ENCODE peak calls at places on chromosomes 11 and 22, in nine cellular contexts. One of them, this sample, is unnamed.

GRCh38 chr11:115389790-115390189 is 114.4 kb downstream of the CADM1 start:
- DNase-seq in activated naive CD8-positive, alpha-beta T cell treated with anti-CD3 and anti-CD28 coated beads, Interleukin-2, amount 50 U/mL, for 24 hours: no peak
- DNase-seq in GM12892: no peak
- DNase-seq in left ventricle myocardium inferior: no peak
- DNase-seq in occipital lobe: no peak
- DNase-seq in H9: no peak
- DNase-seq in EL: no peak
- DNase-seq in DMS53: no peak
- DNase-seq in activated CD4-positive, alpha-beta T cell treated with anti-CD3 and anti-CD28 coated beads, Interleukin-2, amount 10 ng/mL, durations not matched to agents 7 days and 5 days: no peak
- DNase-seq in this sample: no peak

GRCh38 chr11:60816590-60817157 is 25.2 kb upstream of the CCDC86 start:
- DNase-seq in activated naive CD8-positive, alpha-beta T cell treated with anti-CD3 and anti-CD28 coated beads, Interleukin-2, amount 50 U/mL, for 24 hours: no peak
- DNase-seq in GM12892: no peak
- DNase-seq in left ventricle myocardium inferior: no peak
- DNase-seq in occipital lobe: no peak
- DNase-seq in H9: no peak
- DNase-seq in EL: no peak
- DNase-seq in DMS53: no peak
- DNase-seq in activated CD4-positive, alpha-beta T cell treated with anti-CD3 and anti-CD28 coated beads, Interleukin-2, amount 10 ng/mL, durations not matched to agents 7 days and 5 days: no peak
- DNase-seq in this sample: no peak

GRCh38 chr22:42949159-42949558 is 65.8 kb downstream of the PACSIN2 start:
- DNase-seq in activated naive CD8-positive, alpha-beta T cell treated with anti-CD3 and anti-CD28 coated beads, Interleukin-2, amount 50 U/mL, for 24 hours: no peak
- DNase-seq in GM12892: no peak
- DNase-seq in left ventricle myocardium inferior: no peak
- DNase-seq in occipital lobe: no peak
- DNase-seq in H9: peak; percentile 23
- DNase-seq in EL: peak; percentile 48
- DNase-seq in DMS53: no peak
- DNase-seq in activated CD4-positive, alpha-beta T cell treated with anti-CD3 and anti-CD28 coated beads, Interleukin-2, amount 10 ng/mL, durations not matched to agents 7 days and 5 days: no peak
- DNase-seq in this sample: no peak

GRCh38 chr22:32587449-32587848 is 112.8 kb downstream of the FBXO7 start:
- DNase-seq in activated naive CD8-positive, alpha-beta T cell treated with anti-CD3 and anti-CD28 coated beads, Interleukin-2, amount 50 U/mL, for 24 hours: no peak
- DNase-seq in GM12892: no peak
- DNase-seq in left ventricle myocardium inferior: no peak
- DNase-seq in occipital lobe: no peak
- DNase-seq in H9: no peak
- DNase-seq in EL: no peak
- DNase-seq in DMS53: no peak
- DNase-seq in activated CD4-positive, alpha-beta T cell treated with anti-CD3 and anti-CD28 coated beads, Interleukin-2, amount 10 ng/mL, durations not matched to agents 7 days and 5 days: no peak
- DNase-seq in this sample: no peak

GRCh38 chr22:20857838-20858614 is 585 bp downstream of the PI4KA start:
- DNase-seq in activated naive CD8-positive, alpha-beta T cell treated with anti-CD3 and anti-CD28 coated beads, Interleukin-2, amount 50 U/mL, for 24 hours: peak; percentile 80
- DNase-seq in GM12892: peak; percentile 78
- DNase-seq in left ventricle myocardium inferior: peak; percentile 85
- DNase-seq in occipital lobe: peak; percentile 80
- DNase-seq in H9: peak; percentile 94
- DNase-seq in EL: peak; percentile 87
- DNase-seq in DMS53: peak; percentile 72
- DNase-seq in activated CD4-positive, alpha-beta T cell treated with anti-CD3 and anti-CD28 coated beads, Interleukin-2, amount 10 ng/mL, durations not matched to agents 7 days and 5 days: peak; percentile 88
- DNase-seq in this sample: peak; percentile 92

GRCh38 chr11:86116386-86116726 is 47.5 kb upstream of the PICALM start:
- DNase-seq in activated naive CD8-positive, alpha-beta T cell treated with anti-CD3 and anti-CD28 coated beads, Interleukin-2, amount 50 U/mL, for 24 hours: peak; percentile 34
- DNase-seq in GM12892: peak; percentile 21
- DNase-seq in left ventricle myocardium inferior: no peak
- DNase-seq in occipital lobe: no peak
- DNase-seq in H9: no peak
- DNase-seq in EL: peak; percentile 87
- DNase-seq in DMS53: peak; percentile 50
- DNase-seq in activated CD4-positive, alpha-beta T cell treated with anti-CD3 and anti-CD28 coated beads, Interleukin-2, amount 10 ng/mL, durations not matched to agents 7 days and 5 days: no peak
- DNase-seq in this sample: no peak

GRCh38 chr22:40233886-40234285 is 56.2 kb downstream of the TNRC6B start:
- DNase-seq in activated naive CD8-positive, alpha-beta T cell treated with anti-CD3 and anti-CD28 coated beads, Interleukin-2, amount 50 U/mL, for 24 hours: no peak
- DNase-seq in GM12892: no peak
- DNase-seq in left ventricle myocardium inferior: no peak
- DNase-seq in occipital lobe: no peak
- DNase-seq in H9: no peak
- DNase-seq in EL: no peak
- DNase-seq in DMS53: no peak
- DNase-seq in activated CD4-positive, alpha-beta T cell treated with anti-CD3 and anti-CD28 coated beads, Interleukin-2, amount 10 ng/mL, durations not matched to agents 7 days and 5 days: no peak
- DNase-seq in this sample: no peak

GRCh38 chr11:832529-833113 is at the start of gene CD151:
- DNase-seq in activated naive CD8-positive, alpha-beta T cell treated with anti-CD3 and anti-CD28 coated beads, Interleukin-2, amount 50 U/mL, for 24 hours: peak; percentile 59
- DNase-seq in GM12892: peak; percentile 77
- DNase-seq in left ventricle myocardium inferior: peak; percentile 54
- DNase-seq in occipital lobe: peak; percentile 23
- DNase-seq in H9: peak; percentile 79
- DNase-seq in EL: peak; percentile 73
- DNase-seq in DMS53: peak; percentile 90
- DNase-seq in activated CD4-positive, alpha-beta T cell treated with anti-CD3 and anti-CD28 coated beads, Interleukin-2, amount 10 ng/mL, durations not matched to agents 7 days and 5 days: peak; percentile 51
- DNase-seq in this sample: peak; percentile 81

GRCh38 chr11:75270896-75271415 is 30.4 kb downstream of the TPBGL start:
- DNase-seq in activated naive CD8-positive, alpha-beta T cell treated with anti-CD3 and anti-CD28 coated beads, Interleukin-2, amount 50 U/mL, for 24 hours: no peak
- DNase-seq in GM12892: no peak
- DNase-seq in left ventricle myocardium inferior: peak; percentile 3
- DNase-seq in occipital lobe: no peak
- DNase-seq in H9: no peak
- DNase-seq in EL: peak; percentile 19
- DNase-seq in DMS53: peak; percentile 50
- DNase-seq in activated CD4-positive, alpha-beta T cell treated with anti-CD3 and anti-CD28 coated beads, Interleukin-2, amount 10 ng/mL, durations not matched to agents 7 days and 5 days: peak; percentile 47
- DNase-seq in this sample: no peak

GRCh38 chr22:21101877-21102638 is 56.3 kb downstream of the LRRC74B start:
- DNase-seq in activated naive CD8-positive, alpha-beta T cell treated with anti-CD3 and anti-CD28 coated beads, Interleukin-2, amount 50 U/mL, for 24 hours: no peak
- DNase-seq in GM12892: no peak
- DNase-seq in left ventricle myocardium inferior: no peak
- DNase-seq in occipital lobe: no peak
- DNase-seq in H9: no peak
- DNase-seq in EL: peak; percentile 14
- DNase-seq in DMS53: no peak
- DNase-seq in activated CD4-positive, alpha-beta T cell treated with anti-CD3 and anti-CD28 coated beads, Interleukin-2, amount 10 ng/mL, durations not matched to agents 7 days and 5 days: no peak
- DNase-seq in this sample: no peak

GRCh38 chr11:74123008-74123448 is 47.8 kb downstream of the C2CD3 start:
- DNase-seq in activated naive CD8-positive, alpha-beta T cell treated with anti-CD3 and anti-CD28 coated beads, Interleukin-2, amount 50 U/mL, for 24 hours: no peak
- DNase-seq in GM12892: no peak
- DNase-seq in left ventricle myocardium inferior: no peak
- DNase-seq in occipital lobe: no peak
- DNase-seq in H9: no peak
- DNase-seq in EL: peak; percentile 23
- DNase-seq in DMS53: no peak
- DNase-seq in activated CD4-positive, alpha-beta T cell treated with anti-CD3 and anti-CD28 coated beads, Interleukin-2, amount 10 ng/mL, durations not matched to agents 7 days and 5 days: no peak
- DNase-seq in this sample: no peak

GRCh38 chr11:120180571-120181445 is 30.0 kb upstream of the OAF start:
- DNase-seq in activated naive CD8-positive, alpha-beta T cell treated with anti-CD3 and anti-CD28 coated beads, Interleukin-2, amount 50 U/mL, for 24 hours: no peak
- DNase-seq in GM12892: no peak
- DNase-seq in left ventricle myocardium inferior: no peak
- DNase-seq in occipital lobe: peak; percentile 20
- DNase-seq in H9: peak; percentile 78
- DNase-seq in EL: peak; percentile 45
- DNase-seq in DMS53: no peak
- DNase-seq in activated CD4-positive, alpha-beta T cell treated with anti-CD3 and anti-CD28 coated beads, Interleukin-2, amount 10 ng/mL, durations not matched to agents 7 days and 5 days: peak; percentile 0
- DNase-seq in this sample: peak; percentile 57

GRCh38 chr11:60776167-60776566 is 9.0 kb upstream of the MS4A10 start:
- DNase-seq in activated naive CD8-positive, alpha-beta T cell treated with anti-CD3 and anti-CD28 coated beads, Interleukin-2, amount 50 U/mL, for 24 hours: no peak
- DNase-seq in GM12892: no peak
- DNase-seq in left ventricle myocardium inferior: no peak
- DNase-seq in occipital lobe: no peak
- DNase-seq in H9: no peak
- DNase-seq in EL: no peak
- DNase-seq in DMS53: no peak
- DNase-seq in activated CD4-positive, alpha-beta T cell treated with anti-CD3 and anti-CD28 coated beads, Interleukin-2, amount 10 ng/mL, durations not matched to agents 7 days and 5 days: no peak
- DNase-seq in this sample: no peak

GRCh38 chr22:29689872-29690213 is 30.0 kb upstream of the CABP7 start:
- DNase-seq in activated naive CD8-positive, alpha-beta T cell treated with anti-CD3 and anti-CD28 coated beads, Interleukin-2, amount 50 U/mL, for 24 hours: peak; percentile 44
- DNase-seq in GM12892: no peak
- DNase-seq in left ventricle myocardium inferior: peak; percentile 46
- DNase-seq in occipital lobe: peak; percentile 69
- DNase-seq in H9: peak; percentile 85
- DNase-seq in EL: peak; percentile 36
- DNase-seq in DMS53: peak; percentile 42
- DNase-seq in activated CD4-positive, alpha-beta T cell treated with anti-CD3 and anti-CD28 coated beads, Interleukin-2, amount 10 ng/mL, durations not matched to agents 7 days and 5 days: peak; percentile 47
- DNase-seq in this sample: peak; percentile 86

GRCh38 chr11:130511765-130512164 is 63.3 kb downstream of the ADAMTS15 start:
- DNase-seq in activated naive CD8-positive, alpha-beta T cell treated with anti-CD3 and anti-CD28 coated beads, Interleukin-2, amount 50 U/mL, for 24 hours: no peak
- DNase-seq in GM12892: no peak
- DNase-seq in left ventricle myocardium inferior: no peak
- DNase-seq in occipital lobe: no peak
- DNase-seq in H9: no peak
- DNase-seq in EL: no peak
- DNase-seq in DMS53: no peak
- DNase-seq in activated CD4-positive, alpha-beta T cell treated with anti-CD3 and anti-CD28 coated beads, Interleukin-2, amount 10 ng/mL, durations not matched to agents 7 days and 5 days: no peak
- DNase-seq in this sample: no peak

GRCh38 chr11:3986301-3986700 is 108.3 kb upstream of the RRM1 start:
- DNase-seq in activated naive CD8-positive, alpha-beta T cell treated with anti-CD3 and anti-CD28 coated beads, Interleukin-2, amount 50 U/mL, for 24 hours: no peak
- DNase-seq in GM12892: no peak
- DNase-seq in left ventricle myocardium inferior: no peak
- DNase-seq in occipital lobe: no peak
- DNase-seq in H9: no peak
- DNase-seq in EL: no peak
- DNase-seq in DMS53: no peak
- DNase-seq in activated CD4-positive, alpha-beta T cell treated with anti-CD3 and anti-CD28 coated beads, Interleukin-2, amount 10 ng/mL, durations not matched to agents 7 days and 5 days: no peak
- DNase-seq in this sample: no peak

GRCh38 chr11:68661697-68662603 is 22.4 kb upstream of the GAL start:
- DNase-seq in activated naive CD8-positive, alpha-beta T cell treated with anti-CD3 and anti-CD28 coated beads, Interleukin-2, amount 50 U/mL, for 24 hours: no peak
- DNase-seq in GM12892: no peak
- DNase-seq in left ventricle myocardium inferior: no peak
- DNase-seq in occipital lobe: no peak
- DNase-seq in H9: no peak
- DNase-seq in EL: no peak
- DNase-seq in DMS53: no peak
- DNase-seq in activated CD4-positive, alpha-beta T cell treated with anti-CD3 and anti-CD28 coated beads, Interleukin-2, amount 10 ng/mL, durations not matched to agents 7 days and 5 days: no peak
- DNase-seq in this sample: no peak

GRCh38 chr11:15224466-15224865 is 109.7 kb downstream of the INSC start:
- DNase-seq in activated naive CD8-positive, alpha-beta T cell treated with anti-CD3 and anti-CD28 coated beads, Interleukin-2, amount 50 U/mL, for 24 hours: no peak
- DNase-seq in GM12892: no peak
- DNase-seq in left ventricle myocardium inferior: no peak
- DNase-seq in occipital lobe: no peak
- DNase-seq in H9: no peak
- DNase-seq in EL: no peak
- DNase-seq in DMS53: no peak
- DNase-seq in activated CD4-positive, alpha-beta T cell treated with anti-CD3 and anti-CD28 coated beads, Interleukin-2, amount 10 ng/mL, durations not matched to agents 7 days and 5 days: no peak
- DNase-seq in this sample: no peak

GRCh38 chr11:69230856-69231425 is 63.0 kb upstream of the MYEOV start:
- DNase-seq in activated naive CD8-positive, alpha-beta T cell treated with anti-CD3 and anti-CD28 coated beads, Interleukin-2, amount 50 U/mL, for 24 hours: no peak
- DNase-seq in GM12892: no peak
- DNase-seq in left ventricle myocardium inferior: no peak
- DNase-seq in occipital lobe: no peak
- DNase-seq in H9: peak; percentile 12
- DNase-seq in EL: no peak
- DNase-seq in DMS53: no peak
- DNase-seq in activated CD4-positive, alpha-beta T cell treated with anti-CD3 and anti-CD28 coated beads, Interleukin-2, amount 10 ng/mL, durations not matched to agents 7 days and 5 days: no peak
- DNase-seq in this sample: no peak

GRCh38 chr11:80084614-80085013 is 643.8 kb upstream of the TENM4 start:
- DNase-seq in activated naive CD8-positive, alpha-beta T cell treated with anti-CD3 and anti-CD28 coated beads, Interleukin-2, amount 50 U/mL, for 24 hours: no peak
- DNase-seq in GM12892: no peak
- DNase-seq in left ventricle myocardium inferior: no peak
- DNase-seq in occipital lobe: no peak
- DNase-seq in H9: no peak
- DNase-seq in EL: no peak
- DNase-seq in DMS53: no peak
- DNase-seq in activated CD4-positive, alpha-beta T cell treated with anti-CD3 and anti-CD28 coated beads, Interleukin-2, amount 10 ng/mL, durations not matched to agents 7 days and 5 days: no peak
- DNase-seq in this sample: no peak

GRCh38 chr22:28094831-28095230 is 175.8 kb upstream of the PITPNB start:
- DNase-seq in activated naive CD8-positive, alpha-beta T cell treated with anti-CD3 and anti-CD28 coated beads, Interleukin-2, amount 50 U/mL, for 24 hours: no peak
- DNase-seq in GM12892: no peak
- DNase-seq in left ventricle myocardium inferior: no peak
- DNase-seq in occipital lobe: no peak
- DNase-seq in H9: no peak
- DNase-seq in EL: no peak
- DNase-seq in DMS53: no peak
- DNase-seq in activated CD4-positive, alpha-beta T cell treated with anti-CD3 and anti-CD28 coated beads, Interleukin-2, amount 10 ng/mL, durations not matched to agents 7 days and 5 days: no peak
- DNase-seq in this sample: no peak

GRCh38 chr11:83617671-83618070 is 331.5 kb upstream of the CCDC90B start:
- DNase-seq in activated naive CD8-positive, alpha-beta T cell treated with anti-CD3 and anti-CD28 coated beads, Interleukin-2, amount 50 U/mL, for 24 hours: no peak
- DNase-seq in GM12892: no peak
- DNase-seq in left ventricle myocardium inferior: no peak
- DNase-seq in occipital lobe: no peak
- DNase-seq in H9: no peak
- DNase-seq in EL: no peak
- DNase-seq in DMS53: no peak
- DNase-seq in activated CD4-positive, alpha-beta T cell treated with anti-CD3 and anti-CD28 coated beads, Interleukin-2, amount 10 ng/mL, durations not matched to agents 7 days and 5 days: no peak
- DNase-seq in this sample: no peak

GRCh38 chr22:37940698-37941376 is 12.6 kb downstream of the C22orf23 start:
- DNase-seq in activated naive CD8-positive, alpha-beta T cell treated with anti-CD3 and anti-CD28 coated beads, Interleukin-2, amount 50 U/mL, for 24 hours: no peak
- DNase-seq in GM12892: no peak
- DNase-seq in left ventricle myocardium inferior: no peak
- DNase-seq in occipital lobe: no peak
- DNase-seq in H9: no peak
- DNase-seq in EL: peak; percentile 54
- DNase-seq in DMS53: no peak
- DNase-seq in activated CD4-positive, alpha-beta T cell treated with anti-CD3 and anti-CD28 coated beads, Interleukin-2, amount 10 ng/mL, durations not matched to agents 7 days and 5 days: no peak
- DNase-seq in this sample: no peak

GRCh38 chr11:59283825-59284772 is 71.4 kb upstream of the MPEG1 start:
- DNase-seq in activated naive CD8-positive, alpha-beta T cell treated with anti-CD3 and anti-CD28 coated beads, Interleukin-2, amount 50 U/mL, for 24 hours: peak; percentile 39
- DNase-seq in GM12892: no peak
- DNase-seq in left ventricle myocardium inferior: no peak
- DNase-seq in occipital lobe: no peak
- DNase-seq in H9: peak; percentile 50
- DNase-seq in EL: peak; percentile 42
- DNase-seq in DMS53: peak; percentile 62
- DNase-seq in activated CD4-positive, alpha-beta T cell treated with anti-CD3 and anti-CD28 coated beads, Interleukin-2, amount 10 ng/mL, durations not matched to agents 7 days and 5 days: peak; percentile 65
- DNase-seq in this sample: peak; percentile 48

GRCh38 chr11:105456950-105457349 is 152.9 kb upstream of the GRIA4 start:
- DNase-seq in activated naive CD8-positive, alpha-beta T cell treated with anti-CD3 and anti-CD28 coated beads, Interleukin-2, amount 50 U/mL, for 24 hours: no peak
- DNase-seq in GM12892: no peak
- DNase-seq in left ventricle myocardium inferior: no peak
- DNase-seq in occipital lobe: no peak
- DNase-seq in H9: peak; percentile 61
- DNase-seq in EL: no peak
- DNase-seq in DMS53: peak; percentile 5
- DNase-seq in activated CD4-positive, alpha-beta T cell treated with anti-CD3 and anti-CD28 coated beads, Interleukin-2, amount 10 ng/mL, durations not matched to agents 7 days and 5 days: no peak
- DNase-seq in this sample: peak; percentile 48

GRCh38 chr22:42313804-42314581 is 43.5 kb upstream of the TCF20 start:
- DNase-seq in activated naive CD8-positive, alpha-beta T cell treated with anti-CD3 and anti-CD28 coated beads, Interleukin-2, amount 50 U/mL, for 24 hours: peak; percentile 23
- DNase-seq in GM12892: no peak
- DNase-seq in left ventricle myocardium inferior: peak; percentile 45
- DNase-seq in occipital lobe: peak; percentile 30
- DNase-seq in H9: peak; percentile 95
- DNase-seq in EL: peak; percentile 30
- DNase-seq in DMS53: peak; percentile 95
- DNase-seq in activated CD4-positive, alpha-beta T cell treated with anti-CD3 and anti-CD28 coated beads, Interleukin-2, amount 10 ng/mL, durations not matched to agents 7 days and 5 days: peak; percentile 46
- DNase-seq in this sample: peak; percentile 96

GRCh38 chr11:76371170-76371569 is 9.8 kb downstream of the THAP12 start:
- DNase-seq in activated naive CD8-positive, alpha-beta T cell treated with anti-CD3 and anti-CD28 coated beads, Interleukin-2, amount 50 U/mL, for 24 hours: no peak
- DNase-seq in GM12892: no peak
- DNase-seq in left ventricle myocardium inferior: no peak
- DNase-seq in occipital lobe: no peak
- DNase-seq in H9: no peak
- DNase-seq in EL: peak; percentile 77
- DNase-seq in DMS53: peak; percentile 77
- DNase-seq in activated CD4-positive, alpha-beta T cell treated with anti-CD3 and anti-CD28 coated beads, Interleukin-2, amount 10 ng/mL, durations not matched to agents 7 days and 5 days: no peak
- DNase-seq in this sample: no peak

GRCh38 chr22:39723463-39723862 is 152.9 kb downstream of the CACNA1I start:
- DNase-seq in activated naive CD8-positive, alpha-beta T cell treated with anti-CD3 and anti-CD28 coated beads, Interleukin-2, amount 50 U/mL, for 24 hours: no peak
- DNase-seq in GM12892: no peak
- DNase-seq in left ventricle myocardium inferior: no peak
- DNase-seq in occipital lobe: no peak
- DNase-seq in H9: no peak
- DNase-seq in EL: no peak
- DNase-seq in DMS53: no peak
- DNase-seq in activated CD4-positive, alpha-beta T cell treated with anti-CD3 and anti-CD28 coated beads, Interleukin-2, amount 10 ng/mL, durations not matched to agents 7 days and 5 days: no peak
- DNase-seq in this sample: no peak

GRCh38 chr11:18669629-18670162 is 28.9 kb upstream of the TMEM86A start:
- DNase-seq in activated naive CD8-positive, alpha-beta T cell treated with anti-CD3 and anti-CD28 coated beads, Interleukin-2, amount 50 U/mL, for 24 hours: no peak
- DNase-seq in GM12892: no peak
- DNase-seq in left ventricle myocardium inferior: no peak
- DNase-seq in occipital lobe: no peak
- DNase-seq in H9: peak; percentile 36
- DNase-seq in EL: no peak
- DNase-seq in DMS53: peak; percentile 74
- DNase-seq in activated CD4-positive, alpha-beta T cell treated with anti-CD3 and anti-CD28 coated beads, Interleukin-2, amount 10 ng/mL, durations not matched to agents 7 days and 5 days: no peak
- DNase-seq in this sample: no peak

GRCh38 chr11:73982595-73982989 is at the start of gene UCP2:
- DNase-seq in activated naive CD8-positive, alpha-beta T cell treated with anti-CD3 and anti-CD28 coated beads, Interleukin-2, amount 50 U/mL, for 24 hours: peak; percentile 91
- DNase-seq in GM12892: peak; percentile 75
- DNase-seq in left ventricle myocardium inferior: peak; percentile 88
- DNase-seq in occipital lobe: peak; percentile 71
- DNase-seq in H9: peak; percentile 83
- DNase-seq in EL: peak; percentile 89
- DNase-seq in DMS53: peak; percentile 99
- DNase-seq in activated CD4-positive, alpha-beta T cell treated with anti-CD3 and anti-CD28 coated beads, Interleukin-2, amount 10 ng/mL, durations not matched to agents 7 days and 5 days: peak; percentile 88
- DNase-seq in this sample: no peak

GRCh38 chr11:1327064-1327460 is 17.6 kb upstream of the TOLLIP start:
- DNase-seq in activated naive CD8-positive, alpha-beta T cell treated with anti-CD3 and anti-CD28 coated beads, Interleukin-2, amount 50 U/mL, for 24 hours: no peak
- DNase-seq in GM12892: no peak
- DNase-seq in left ventricle myocardium inferior: no peak
- DNase-seq in occipital lobe: no peak
- DNase-seq in H9: no peak
- DNase-seq in EL: no peak
- DNase-seq in DMS53: no peak
- DNase-seq in activated CD4-positive, alpha-beta T cell treated with anti-CD3 and anti-CD28 coated beads, Interleukin-2, amount 10 ng/mL, durations not matched to agents 7 days and 5 days: no peak
- DNase-seq in this sample: no peak

This sample was measured in ELF-1.